ENCODE peak calls at places on chromosomes 12 and 14, in five cellular contexts. N, I, Z, U and Y are unnamed samples.

GRCh38 chr14:100295376-100296105 is 10.7 kb downstream of the SLC25A29 start:
- DNase-seq in N (no peak), I (no peak), Z (no peak), U (no peak), Y (no peak)

GRCh38 chr12:76820888-76821482 is 57.1 kb downstream of the ZDHHC17 start:
- DNase-seq in N (no peak), I (peak; percentile 85), Z (peak; percentile 49), U (peak; percentile 39), Y (no peak)

GRCh38 chr14:22811752-22812151 is 3.5 kb downstream of the SLC7A7 start:
- DNase-seq in N (no peak), I (no peak), Z (no peak), U (no peak), Y (no peak)

GRCh38 chr14:52551205-52551604 is 1.1 kb downstream of the TXNDC16 start:
- DNase-seq in N (no peak), I (no peak), Z (no peak), U (no peak), Y (no peak)

GRCh38 chr14:70934502-70935134 is 27.4 kb downstream of the PCNX1 start:
- DNase-seq in N (no peak), I (no peak), Z (no peak), U (no peak), Y (no peak)

GRCh38 chr14:86065407-86065806 is 535.5 kb downstream of the FLRT2 start:
- DNase-seq in N (no peak), I (no peak), Z (no peak), U (no peak), Y (no peak)

GRCh38 chr12:55797068-55797467 is 20.5 kb downstream of the SARNP start:
- DNase-seq in N (no peak), I (peak; percentile 72), Z (peak; percentile 55), U (peak; percentile 50), Y (no peak)

GRCh38 chr14:32491413-32492016 is 162.4 kb downstream of the AKAP6 start:
- DNase-seq in N (no peak), I (no peak), Z (no peak), U (no peak), Y (no peak)

GRCh38 chr12:105706321-105706972 is 376.0 kb downstream of the C12orf75 start:
- DNase-seq in N (no peak), I (peak; percentile 64), Z (no peak), U (no peak), Y (no peak)

GRCh38 chr12:97173672-97174385 is 266.8 kb downstream of the NEDD1 start:
- DNase-seq in N (no peak), I (no peak), Z (no peak), U (peak; percentile 5), Y (no peak)

GRCh38 chr14:94145902-94146527 is 16.6 kb upstream of the IFI27L2 start:
- DNase-seq in N (no peak), I (no peak), Z (no peak), U (no peak), Y (no peak)

GRCh38 chr12:22738945-22739344 is 114.0 kb downstream of the ETNK1 start:
- DNase-seq in N (no peak), I (no peak), Z (no peak), U (no peak), Y (no peak)

GRCh38 chr12:52690351-52691075 is 10.3 kb upstream of the KRT1 start:
- DNase-seq in N (no peak), I (peak; percentile 69), Z (no peak), U (peak; percentile 66), Y (no peak)

GRCh38 chr12:14834502-14834901 is 8.8 kb downstream of the ART4 start:
- DNase-seq in N (no peak), I (no peak), Z (no peak), U (no peak), Y (no peak)

GRCh38 chr12:105970885-105971284 is 167.9 kb downstream of the NUAK1 start:
- DNase-seq in N (no peak), I (no peak), Z (no peak), U (no peak), Y (no peak)

GRCh38 chr14:74290415-74290814 is 12.3 kb downstream of the ABCD4 start:
- DNase-seq in N (no peak), I (peak; percentile 70), Z (peak; percentile 64), U (peak; percentile 83), Y (no peak)

GRCh38 chr12:26688344-26688904 is 144.6 kb downstream of the ITPR2 start:
- DNase-seq in N (no peak), I (no peak), Z (no peak), U (no peak), Y (no peak)

GRCh38 chr12:78559441-78559840 is 305.1 kb upstream of the SYT1 start:
- DNase-seq in N (no peak), I (no peak), Z (no peak), U (no peak), Y (no peak)

GRCh38 chr12:12736759-12737676 is 19.9 kb downstream of the CDKN1B start:
- DNase-seq in N (no peak), I (no peak), Z (no peak), U (peak; percentile 57), Y (peak; percentile 25)

GRCh38 chr12:123384318-123384993 is 524 bp downstream of the KMT5A start:
- DNase-seq in N (no peak), I (peak; percentile 76), Z (no peak), U (no peak), Y (no peak)

GRCh38 chr12:120115692-120116442 is 686 bp downstream of the RAB35 start:
- DNase-seq in N (no peak), I (peak; percentile 85), Z (peak; percentile 67), U (no peak), Y (peak; percentile 70)

GRCh38 chr12:57835366-57836288 is 10.9 kb downstream of the CTDSP2 start:
- DNase-seq in N (no peak), I (no peak), Z (no peak), U (no peak), Y (no peak)

GRCh38 chr14:100615736-100616695 is 28.8 kb upstream of the BEGAIN start:
- DNase-seq in N (no peak), I (peak; percentile 28), Z (no peak), U (peak; percentile 20), Y (no peak)

GRCh38 chr14:38202444-38203191 is 5.1 kb upstream of the SSTR1 start:
- DNase-seq in N (no peak), I (peak; percentile 81), Z (no peak), U (peak; percentile 24), Y (no peak)

GRCh38 chr12:107967170-107967569 is 161.9 kb upstream of the WSCD2 start:
- DNase-seq in N (no peak), I (no peak), Z (no peak), U (no peak), Y (no peak)

GRCh38 chr12:11969437-11970154 is 101.1 kb upstream of the BCL2L14 start:
- DNase-seq in N (no peak), I (peak; percentile 69), Z (no peak), U (peak; percentile 60), Y (no peak)

GRCh38 chr12:47017041-47017713 is 62.2 kb upstream of the PCED1B start:
- DNase-seq in N (no peak), I (no peak), Z (no peak), U (no peak), Y (no peak)

GRCh38 chr14:31955941-31956579 is 121.0 kb upstream of the ARHGAP5 start:
- DNase-seq in N (no peak), I (no peak), Z (no peak), U (no peak), Y (no peak)

GRCh38 chr14:25411933-25412757 is 362.2 kb upstream of the STXBP6 start:
- DNase-seq in N (no peak), I (peak; percentile 87), Z (peak; percentile 10), U (peak; percentile 57), Y (no peak)

GRCh38 chr12:119156401-119156800 is 22.3 kb upstream of the HSPB8 start:
- DNase-seq in N (no peak), I (peak; percentile 94), Z (peak; percentile 41), U (peak; percentile 96), Y (no peak)